ENCODE peak calls at places on chromosomes 2 and 18, in six cellular contexts. One of them, this sample, is unnamed.

GRCh38 chr2:235156055-235156454 is 204.2 kb downstream of the SH3BP4 start:
- DNase-seq in posterior cingulate gyrus: no peak
- DNase-seq in neural crest cell: no peak
- DNase-seq in activated CD8-positive, alpha-beta T cell treated with anti-CD3 and anti-CD28 coated beads for 36 hours: no peak
- DNase-seq in non-pigmented ciliary epithelial cell: no peak
- DNase-seq in stimulated activated CD4-positive, alpha-beta T cell treated with anti-CD3 and anti-CD28 coated beads, TNF-alpha, amount 100 ng/mL, for 24 hours: no peak
- DNase-seq in this sample: no peak

GRCh38 chr2:28117104-28117596 is 226.6 kb downstream of the BABAM2 start:
- DNase-seq in posterior cingulate gyrus: no peak
- DNase-seq in non-pigmented ciliary epithelial cell: no peak
- DNase-seq in stimulated activated CD4-positive, alpha-beta T cell treated with anti-CD3 and anti-CD28 coated beads, TNF-alpha, amount 100 ng/mL, for 24 hours: no peak
- DNase-seq in activated CD8-positive, alpha-beta T cell treated with anti-CD3 and anti-CD28 coated beads for 36 hours: no peak
- DNase-seq in neural crest cell: no peak
- DNase-seq in this sample: no peak

GRCh38 chr2:163682695-163683094 is 53.1 kb downstream of the FIGN start:
- DNase-seq in posterior cingulate gyrus: no peak
- DNase-seq in neural crest cell: no peak
- DNase-seq in stimulated activated CD4-positive, alpha-beta T cell treated with anti-CD3 and anti-CD28 coated beads, TNF-alpha, amount 100 ng/mL, for 24 hours: no peak
- DNase-seq in activated CD8-positive, alpha-beta T cell treated with anti-CD3 and anti-CD28 coated beads for 36 hours: no peak
- DNase-seq in non-pigmented ciliary epithelial cell: no peak
- DNase-seq in this sample: no peak

GRCh38 chr2:70070557-70071268 is 16.6 kb upstream of the PCBP1 start:
- DNase-seq in posterior cingulate gyrus: peak
- DNase-seq in stimulated activated CD4-positive, alpha-beta T cell treated with anti-CD3 and anti-CD28 coated beads, TNF-alpha, amount 100 ng/mL, for 24 hours: peak
- DNase-seq in neural crest cell: peak
- DNase-seq in non-pigmented ciliary epithelial cell: no peak
- DNase-seq in activated CD8-positive, alpha-beta T cell treated with anti-CD3 and anti-CD28 coated beads for 36 hours: peak
- DNase-seq in this sample: peak

GRCh38 chr18:31497711-31498449 is at the start of gene DSG2:
- DNase-seq in stimulated activated CD4-positive, alpha-beta T cell treated with anti-CD3 and anti-CD28 coated beads, TNF-alpha, amount 100 ng/mL, for 24 hours: peak
- DNase-seq in posterior cingulate gyrus: peak
- DNase-seq in activated CD8-positive, alpha-beta T cell treated with anti-CD3 and anti-CD28 coated beads for 36 hours: peak
- DNase-seq in non-pigmented ciliary epithelial cell: no peak
- DNase-seq in neural crest cell: peak
- DNase-seq in this sample: no peak

GRCh38 chr2:101474752-101475384 is at the start of gene RFX8:
- DNase-seq in posterior cingulate gyrus: peak
- DNase-seq in activated CD8-positive, alpha-beta T cell treated with anti-CD3 and anti-CD28 coated beads for 36 hours: peak
- DNase-seq in neural crest cell: no peak
- DNase-seq in non-pigmented ciliary epithelial cell: peak
- DNase-seq in stimulated activated CD4-positive, alpha-beta T cell treated with anti-CD3 and anti-CD28 coated beads, TNF-alpha, amount 100 ng/mL, for 24 hours: peak
- DNase-seq in this sample: peak

GRCh38 chr2:17795309-17795708 is 21.0 kb upstream of the MSGN1 start:
- DNase-seq in stimulated activated CD4-positive, alpha-beta T cell treated with anti-CD3 and anti-CD28 coated beads, TNF-alpha, amount 100 ng/mL, for 24 hours: no peak
- DNase-seq in posterior cingulate gyrus: no peak
- DNase-seq in neural crest cell: no peak
- DNase-seq in non-pigmented ciliary epithelial cell: no peak
- DNase-seq in activated CD8-positive, alpha-beta T cell treated with anti-CD3 and anti-CD28 coated beads for 36 hours: no peak
- DNase-seq in this sample: no peak

GRCh38 chr2:11753886-11754704 is 7.7 kb downstream of the LPIN1 start:
- DNase-seq in stimulated activated CD4-positive, alpha-beta T cell treated with anti-CD3 and anti-CD28 coated beads, TNF-alpha, amount 100 ng/mL, for 24 hours: peak
- DNase-seq in neural crest cell: no peak
- DNase-seq in posterior cingulate gyrus: peak
- DNase-seq in activated CD8-positive, alpha-beta T cell treated with anti-CD3 and anti-CD28 coated beads for 36 hours: peak
- DNase-seq in non-pigmented ciliary epithelial cell: no peak
- DNase-seq in this sample: peak

GRCh38 chr2:8452979-8453903 is 228.6 kb upstream of the ID2 start:
- DNase-seq in neural crest cell: no peak
- DNase-seq in activated CD8-positive, alpha-beta T cell treated with anti-CD3 and anti-CD28 coated beads for 36 hours: no peak
- DNase-seq in stimulated activated CD4-positive, alpha-beta T cell treated with anti-CD3 and anti-CD28 coated beads, TNF-alpha, amount 100 ng/mL, for 24 hours: no peak
- DNase-seq in posterior cingulate gyrus: no peak
- DNase-seq in non-pigmented ciliary epithelial cell: no peak
- DNase-seq in this sample: no peak

GRCh38 chr2:108423067-108423466 is 25.9 kb upstream of the GCC2 start:
- DNase-seq in posterior cingulate gyrus: no peak
- DNase-seq in stimulated activated CD4-positive, alpha-beta T cell treated with anti-CD3 and anti-CD28 coated beads, TNF-alpha, amount 100 ng/mL, for 24 hours: no peak
- DNase-seq in activated CD8-positive, alpha-beta T cell treated with anti-CD3 and anti-CD28 coated beads for 36 hours: no peak
- DNase-seq in non-pigmented ciliary epithelial cell: no peak
- DNase-seq in neural crest cell: no peak
- DNase-seq in this sample: no peak

GRCh38 chr2:169365093-169365483 is 2.8 kb upstream of the LRP2 start:
- DNase-seq in stimulated activated CD4-positive, alpha-beta T cell treated with anti-CD3 and anti-CD28 coated beads, TNF-alpha, amount 100 ng/mL, for 24 hours: no peak
- DNase-seq in neural crest cell: no peak
- DNase-seq in non-pigmented ciliary epithelial cell: no peak
- DNase-seq in posterior cingulate gyrus: no peak
- DNase-seq in activated CD8-positive, alpha-beta T cell treated with anti-CD3 and anti-CD28 coated beads for 36 hours: peak
- DNase-seq in this sample: no peak

GRCh38 chr2:7819860-7820259 is 862.0 kb upstream of the ID2 start:
- DNase-seq in stimulated activated CD4-positive, alpha-beta T cell treated with anti-CD3 and anti-CD28 coated beads, TNF-alpha, amount 100 ng/mL, for 24 hours: no peak
- DNase-seq in non-pigmented ciliary epithelial cell: no peak
- DNase-seq in neural crest cell: no peak
- DNase-seq in posterior cingulate gyrus: no peak
- DNase-seq in activated CD8-positive, alpha-beta T cell treated with anti-CD3 and anti-CD28 coated beads for 36 hours: no peak
- DNase-seq in this sample: no peak

GRCh38 chr2:13725945-13726344 is 906.6 kb upstream of the LRATD1 start:
- DNase-seq in posterior cingulate gyrus: no peak
- DNase-seq in neural crest cell: no peak
- DNase-seq in activated CD8-positive, alpha-beta T cell treated with anti-CD3 and anti-CD28 coated beads for 36 hours: no peak
- DNase-seq in non-pigmented ciliary epithelial cell: no peak
- DNase-seq in stimulated activated CD4-positive, alpha-beta T cell treated with anti-CD3 and anti-CD28 coated beads, TNF-alpha, amount 100 ng/mL, for 24 hours: no peak
- DNase-seq in this sample: no peak

GRCh38 chr2:17643031-17643615 is 102.6 kb downstream of the VSNL1 start:
- DNase-seq in non-pigmented ciliary epithelial cell: peak
- DNase-seq in stimulated activated CD4-positive, alpha-beta T cell treated with anti-CD3 and anti-CD28 coated beads, TNF-alpha, amount 100 ng/mL, for 24 hours: peak
- DNase-seq in neural crest cell: no peak
- DNase-seq in activated CD8-positive, alpha-beta T cell treated with anti-CD3 and anti-CD28 coated beads for 36 hours: peak
- DNase-seq in posterior cingulate gyrus: no peak
- DNase-seq in this sample: no peak

GRCh38 chr2:82797469-82797868 is 1661.6 kb downstream of the SUCLG1 start:
- DNase-seq in non-pigmented ciliary epithelial cell: no peak
- DNase-seq in neural crest cell: no peak
- DNase-seq in stimulated activated CD4-positive, alpha-beta T cell treated with anti-CD3 and anti-CD28 coated beads, TNF-alpha, amount 100 ng/mL, for 24 hours: no peak
- DNase-seq in activated CD8-positive, alpha-beta T cell treated with anti-CD3 and anti-CD28 coated beads for 36 hours: no peak
- DNase-seq in posterior cingulate gyrus: no peak
- DNase-seq in this sample: no peak

GRCh38 chr2:143263045-143263625 is 133.9 kb downstream of the ARHGAP15 start:
- DNase-seq in activated CD8-positive, alpha-beta T cell treated with anti-CD3 and anti-CD28 coated beads for 36 hours: peak
- DNase-seq in stimulated activated CD4-positive, alpha-beta T cell treated with anti-CD3 and anti-CD28 coated beads, TNF-alpha, amount 100 ng/mL, for 24 hours: no peak
- DNase-seq in neural crest cell: no peak
- DNase-seq in posterior cingulate gyrus: no peak
- DNase-seq in non-pigmented ciliary epithelial cell: no peak
- DNase-seq in this sample: no peak